ENCODE peak calls at places on chromosomes 11 and 22, in ten cellular contexts. One of them, this sample, is unnamed.

GRCh38 chr11:17781626-17782025 is 47.0 kb downstream of the KCNC1 start:
- DNase-seq in left ventricle myocardium inferior: no peak
- DNase-seq in NCI-H1436: no peak
- DNase-seq in HuH-7: no peak
- DNase-seq in T1000: no peak
- DNase-seq in colonic mucosa: no peak
- DNase-seq in GM23248: no peak
- DNase-seq in hypothalamus: no peak
- DNase-seq in lung microvascular endothelial cell: no peak
- DNase-seq in NCI-H510A: no peak
- DNase-seq in this sample: no peak

GRCh38 chr11:32838505-32839274 is 9.0 kb downstream of the PRRG4 start:
- DNase-seq in NCI-H510A: no peak
- DNase-seq in HuH-7: no peak
- DNase-seq in GM23248: peak
- DNase-seq in lung microvascular endothelial cell: no peak
- DNase-seq in T1000: no peak
- DNase-seq in left ventricle myocardium inferior: no peak
- DNase-seq in colonic mucosa: peak
- DNase-seq in NCI-H1436: peak
- DNase-seq in hypothalamus: no peak
- DNase-seq in this sample: no peak

GRCh38 chr11:123045101-123045500 is 16.8 kb downstream of the HSPA8 start:
- DNase-seq in NCI-H510A: no peak
- DNase-seq in hypothalamus: no peak
- DNase-seq in GM23248: no peak
- DNase-seq in left ventricle myocardium inferior: no peak
- DNase-seq in HuH-7: no peak
- DNase-seq in colonic mucosa: no peak
- DNase-seq in NCI-H1436: no peak
- DNase-seq in T1000: no peak
- DNase-seq in lung microvascular endothelial cell: no peak
- DNase-seq in this sample: no peak

GRCh38 chr11:45894555-45895247 is 9.2 kb downstream of the MAPK8IP1 start:
- DNase-seq in colonic mucosa: no peak
- DNase-seq in lung microvascular endothelial cell: no peak
- DNase-seq in hypothalamus: no peak
- DNase-seq in HuH-7: no peak
- DNase-seq in NCI-H1436: no peak
- DNase-seq in NCI-H510A: no peak
- DNase-seq in GM23248: no peak
- DNase-seq in left ventricle myocardium inferior: no peak
- DNase-seq in T1000: no peak
- DNase-seq in this sample: no peak

GRCh38 chr22:38144025-38144405 is 33.5 kb upstream of the BAIAP2L2 start:
- DNase-seq in NCI-H1436: no peak
- DNase-seq in hypothalamus: no peak
- DNase-seq in HuH-7: no peak
- DNase-seq in T1000: no peak
- DNase-seq in GM23248: no peak
- DNase-seq in colonic mucosa: no peak
- DNase-seq in left ventricle myocardium inferior: no peak
- DNase-seq in lung microvascular endothelial cell: no peak
- DNase-seq in NCI-H510A: no peak
- DNase-seq in this sample: no peak

GRCh38 chr22:22604326-22605073 is 39.9 kb upstream of the GGTLC2 start:
- DNase-seq in HuH-7: no peak
- DNase-seq in NCI-H510A: no peak
- DNase-seq in lung microvascular endothelial cell: no peak
- DNase-seq in NCI-H1436: no peak
- DNase-seq in hypothalamus: no peak
- DNase-seq in colonic mucosa: no peak
- DNase-seq in T1000: no peak
- DNase-seq in left ventricle myocardium inferior: no peak
- DNase-seq in GM23248: no peak
- DNase-seq in this sample: no peak

GRCh38 chr11:84097186-84097585 is 811.0 kb upstream of the CCDC90B start:
- DNase-seq in lung microvascular endothelial cell: no peak
- DNase-seq in NCI-H1436: no peak
- DNase-seq in GM23248: no peak
- DNase-seq in left ventricle myocardium inferior: no peak
- DNase-seq in T1000: no peak
- DNase-seq in colonic mucosa: no peak
- DNase-seq in HuH-7: no peak
- DNase-seq in NCI-H510A: no peak
- DNase-seq in hypothalamus: no peak
- DNase-seq in this sample: no peak

GRCh38 chr11:96242191-96242845 is 100.7 kb downstream of the MAML2 start:
- DNase-seq in HuH-7: no peak
- DNase-seq in colonic mucosa: no peak
- DNase-seq in NCI-H510A: no peak
- DNase-seq in NCI-H1436: no peak
- DNase-seq in GM23248: peak
- DNase-seq in lung microvascular endothelial cell: no peak
- DNase-seq in left ventricle myocardium inferior: no peak
- DNase-seq in T1000: no peak
- DNase-seq in hypothalamus: no peak
- DNase-seq in this sample: no peak

GRCh38 chr11:119181677-119182412 is 3.4 kb upstream of the NHERF4 start:
- DNase-seq in HuH-7: no peak
- DNase-seq in left ventricle myocardium inferior: no peak
- DNase-seq in colonic mucosa: no peak
- DNase-seq in lung microvascular endothelial cell: no peak
- DNase-seq in hypothalamus: no peak
- DNase-seq in NCI-H510A: peak
- DNase-seq in NCI-H1436: no peak
- DNase-seq in GM23248: no peak
- DNase-seq in T1000: no peak
- DNase-seq in this sample: no peak

This sample was measured in NCI-H1048.